ENCODE peak calls at places on chromosome 20, in eight cellular contexts. One of them, this sample, is unnamed.

GRCh38 chr20:34544109-34544793 is 14.3 kb upstream of the MAP1LC3A start:
- DNase-seq in psoas muscle: no peak
- DNase-seq in HFF-Myc: no peak
- DNase-seq in ascending aorta: no peak
- DNase-seq in OCI-LY7: no peak
- DNase-seq in prostate gland: no peak
- DNase-seq in skeletal muscle cell: no peak
- DNase-seq in choroid plexus epithelial cell: peak
- DNase-seq in this sample: no peak

GRCh38 chr20:40471261-40471629 is 217.8 kb downstream of the MAFB start:
- DNase-seq in psoas muscle: no peak
- DNase-seq in HFF-Myc: no peak
- DNase-seq in ascending aorta: no peak
- DNase-seq in OCI-LY7: no peak
- DNase-seq in prostate gland: no peak
- DNase-seq in skeletal muscle cell: no peak
- DNase-seq in choroid plexus epithelial cell: peak
- DNase-seq in this sample: no peak

GRCh38 chr20:55882922-55883321 is 122.4 kb downstream of the CBLN4 start:
- DNase-seq in psoas muscle: no peak
- DNase-seq in HFF-Myc: no peak
- DNase-seq in ascending aorta: no peak
- DNase-seq in OCI-LY7: no peak
- DNase-seq in prostate gland: no peak
- DNase-seq in skeletal muscle cell: no peak
- DNase-seq in choroid plexus epithelial cell: no peak
- DNase-seq in this sample: no peak

GRCh38 chr20:35171753-35172433 is at the start of gene PROCR:
- DNase-seq in psoas muscle: peak
- DNase-seq in HFF-Myc: peak
- DNase-seq in ascending aorta: peak
- DNase-seq in OCI-LY7: no peak
- DNase-seq in prostate gland: peak
- DNase-seq in skeletal muscle cell: peak
- DNase-seq in choroid plexus epithelial cell: peak
- DNase-seq in this sample: peak

GRCh38 chr20:13661070-13661687 is 22.4 kb upstream of the TASP1 start:
- DNase-seq in psoas muscle: no peak
- DNase-seq in HFF-Myc: no peak
- DNase-seq in ascending aorta: no peak
- DNase-seq in OCI-LY7: no peak
- DNase-seq in prostate gland: no peak
- DNase-seq in skeletal muscle cell: no peak
- DNase-seq in choroid plexus epithelial cell: peak
- DNase-seq in this sample: no peak

GRCh38 chr20:25042531-25043498 is 15.1 kb downstream of the ACSS1 start:
- DNase-seq in psoas muscle: peak
- DNase-seq in HFF-Myc: no peak
- DNase-seq in ascending aorta: no peak
- DNase-seq in OCI-LY7: peak
- DNase-seq in prostate gland: no peak
- DNase-seq in skeletal muscle cell: no peak
- DNase-seq in choroid plexus epithelial cell: no peak
- DNase-seq in this sample: no peak

GRCh38 chr20:29326376-29327070 is 1930.9 kb upstream of the DEFB115 start:
- DNase-seq in psoas muscle: no peak
- DNase-seq in HFF-Myc: no peak
- DNase-seq in ascending aorta: no peak
- DNase-seq in OCI-LY7: no peak
- DNase-seq in prostate gland: no peak
- DNase-seq in skeletal muscle cell: no peak
- DNase-seq in choroid plexus epithelial cell: no peak
- DNase-seq in this sample: no peak

GRCh38 chr20:4720121-4720976 is 1.4 kb upstream of the PRND start:
- DNase-seq in psoas muscle: peak
- DNase-seq in HFF-Myc: peak
- DNase-seq in ascending aorta: peak
- DNase-seq in OCI-LY7: peak
- DNase-seq in prostate gland: peak
- DNase-seq in skeletal muscle cell: no peak
- DNase-seq in choroid plexus epithelial cell: peak
- DNase-seq in this sample: peak

GRCh38 chr20:15440249-15440820 is 1102.9 kb upstream of the FLRT3 start:
- DNase-seq in psoas muscle: no peak
- DNase-seq in HFF-Myc: no peak
- DNase-seq in ascending aorta: no peak
- DNase-seq in OCI-LY7: no peak
- DNase-seq in prostate gland: no peak
- DNase-seq in skeletal muscle cell: no peak
- DNase-seq in choroid plexus epithelial cell: no peak
- DNase-seq in this sample: no peak

GRCh38 chr20:945841-946240 is 29.7 kb upstream of the ANGPT4 start:
- DNase-seq in psoas muscle: no peak
- DNase-seq in HFF-Myc: no peak
- DNase-seq in ascending aorta: no peak
- DNase-seq in OCI-LY7: no peak
- DNase-seq in prostate gland: no peak
- DNase-seq in skeletal muscle cell: no peak
- DNase-seq in choroid plexus epithelial cell: no peak
- DNase-seq in this sample: no peak

GRCh38 chr20:32336918-32337347 is 21.2 kb upstream of the ASXL1 start:
- DNase-seq in psoas muscle: no peak
- DNase-seq in HFF-Myc: no peak
- DNase-seq in ascending aorta: no peak
- DNase-seq in OCI-LY7: peak
- DNase-seq in prostate gland: no peak
- DNase-seq in skeletal muscle cell: no peak
- DNase-seq in choroid plexus epithelial cell: peak
- DNase-seq in this sample: no peak

GRCh38 chr20:36181934-36182603 is 27.5 kb downstream of the EPB41L1 start:
- DNase-seq in psoas muscle: no peak
- DNase-seq in HFF-Myc: no peak
- DNase-seq in ascending aorta: no peak
- DNase-seq in OCI-LY7: no peak
- DNase-seq in prostate gland: no peak
- DNase-seq in skeletal muscle cell: peak
- DNase-seq in choroid plexus epithelial cell: peak
- DNase-seq in this sample: no peak

GRCh38 chr20:3904224-3904623 is 15.0 kb downstream of the PANK2 start:
- DNase-seq in psoas muscle: no peak
- DNase-seq in HFF-Myc: no peak
- DNase-seq in ascending aorta: no peak
- DNase-seq in OCI-LY7: no peak
- DNase-seq in prostate gland: no peak
- DNase-seq in skeletal muscle cell: no peak
- DNase-seq in choroid plexus epithelial cell: no peak
- DNase-seq in this sample: no peak

GRCh38 chr20:17841751-17842191 is 126.8 kb downstream of the SNX5 start:
- DNase-seq in psoas muscle: peak
- DNase-seq in HFF-Myc: no peak
- DNase-seq in ascending aorta: no peak
- DNase-seq in OCI-LY7: no peak
- DNase-seq in prostate gland: no peak
- DNase-seq in skeletal muscle cell: peak
- DNase-seq in choroid plexus epithelial cell: peak
- DNase-seq in this sample: no peak

GRCh38 chr20:16701296-16701695 is 28.5 kb upstream of the SNRPB2 start:
- DNase-seq in psoas muscle: no peak
- DNase-seq in HFF-Myc: no peak
- DNase-seq in ascending aorta: no peak
- DNase-seq in OCI-LY7: peak
- DNase-seq in prostate gland: no peak
- DNase-seq in skeletal muscle cell: no peak
- DNase-seq in choroid plexus epithelial cell: peak
- DNase-seq in this sample: no peak

GRCh38 chr20:52497731-52498130 is 306.2 kb upstream of the ZFP64 start:
- DNase-seq in psoas muscle: no peak
- DNase-seq in HFF-Myc: no peak
- DNase-seq in ascending aorta: no peak
- DNase-seq in OCI-LY7: no peak
- DNase-seq in prostate gland: no peak
- DNase-seq in skeletal muscle cell: no peak
- DNase-seq in choroid plexus epithelial cell: peak
- DNase-seq in this sample: peak

GRCh38 chr20:41139227-41140093 is 2.1 kb downstream of the PLCG1 start:
- DNase-seq in psoas muscle: no peak
- DNase-seq in HFF-Myc: no peak
- DNase-seq in ascending aorta: no peak
- DNase-seq in OCI-LY7: no peak
- DNase-seq in prostate gland: no peak
- DNase-seq in skeletal muscle cell: no peak
- DNase-seq in choroid plexus epithelial cell: no peak
- DNase-seq in this sample: no peak

GRCh38 chr20:59857951-59858350 is 75.5 kb downstream of the SYCP2 start:
- DNase-seq in psoas muscle: no peak
- DNase-seq in HFF-Myc: no peak
- DNase-seq in ascending aorta: no peak
- DNase-seq in OCI-LY7: no peak
- DNase-seq in prostate gland: no peak
- DNase-seq in skeletal muscle cell: no peak
- DNase-seq in choroid plexus epithelial cell: no peak
- DNase-seq in this sample: no peak

GRCh38 chr20:61933951-61934715 is 131.5 kb downstream of the TAF4 start:
- DNase-seq in psoas muscle: peak
- DNase-seq in HFF-Myc: no peak
- DNase-seq in ascending aorta: no peak
- DNase-seq in OCI-LY7: no peak
- DNase-seq in prostate gland: no peak
- DNase-seq in skeletal muscle cell: no peak
- DNase-seq in choroid plexus epithelial cell: no peak
- DNase-seq in this sample: no peak

GRCh38 chr20:9269280-9269971 is 200.5 kb downstream of the PLCB4 start:
- DNase-seq in psoas muscle: no peak
- DNase-seq in HFF-Myc: no peak
- DNase-seq in ascending aorta: no peak
- DNase-seq in OCI-LY7: no peak
- DNase-seq in prostate gland: no peak
- DNase-seq in skeletal muscle cell: peak
- DNase-seq in choroid plexus epithelial cell: peak
- DNase-seq in this sample: no peak

GRCh38 chr20:51199920-51200319 is 177.0 kb upstream of the KCNG1 start:
- DNase-seq in psoas muscle: no peak
- DNase-seq in HFF-Myc: no peak
- DNase-seq in ascending aorta: no peak
- DNase-seq in OCI-LY7: no peak
- DNase-seq in prostate gland: no peak
- DNase-seq in skeletal muscle cell: no peak
- DNase-seq in choroid plexus epithelial cell: no peak
- DNase-seq in this sample: no peak

GRCh38 chr20:3461911-3462677 is 8.7 kb upstream of the ATRN start:
- DNase-seq in psoas muscle: no peak
- DNase-seq in HFF-Myc: no peak
- DNase-seq in ascending aorta: no peak
- DNase-seq in OCI-LY7: no peak
- DNase-seq in prostate gland: no peak
- DNase-seq in skeletal muscle cell: no peak
- DNase-seq in choroid plexus epithelial cell: no peak
- DNase-seq in this sample: no peak

GRCh38 chr20:49595346-49595745 is 27.4 kb upstream of the PTGIS start:
- DNase-seq in psoas muscle: no peak
- DNase-seq in HFF-Myc: no peak
- DNase-seq in ascending aorta: no peak
- DNase-seq in OCI-LY7: no peak
- DNase-seq in prostate gland: no peak
- DNase-seq in skeletal muscle cell: no peak
- DNase-seq in choroid plexus epithelial cell: no peak
- DNase-seq in this sample: no peak

GRCh38 chr20:19757973-19758887 is at the start of gene RIN2:
- DNase-seq in psoas muscle: peak
- DNase-seq in HFF-Myc: peak
- DNase-seq in ascending aorta: peak
- DNase-seq in OCI-LY7: no peak
- DNase-seq in prostate gland: peak
- DNase-seq in skeletal muscle cell: peak
- DNase-seq in choroid plexus epithelial cell: peak
- DNase-seq in this sample: peak
- H3K4me3 ChIP-seq in psoas muscle: peak
- H3K4me3 ChIP-seq in HFF-Myc: peak
- H3K4me3 ChIP-seq in ascending aorta: peak
- H3K4me3 ChIP-seq in OCI-LY7: no peak
- H3K4me3 ChIP-seq in prostate gland: peak
- H3K4me3 ChIP-seq in skeletal muscle cell: peak
- H3K4me3 ChIP-seq in choroid plexus epithelial cell: peak
- H3K4me3 ChIP-seq in this sample: peak

DNA sequence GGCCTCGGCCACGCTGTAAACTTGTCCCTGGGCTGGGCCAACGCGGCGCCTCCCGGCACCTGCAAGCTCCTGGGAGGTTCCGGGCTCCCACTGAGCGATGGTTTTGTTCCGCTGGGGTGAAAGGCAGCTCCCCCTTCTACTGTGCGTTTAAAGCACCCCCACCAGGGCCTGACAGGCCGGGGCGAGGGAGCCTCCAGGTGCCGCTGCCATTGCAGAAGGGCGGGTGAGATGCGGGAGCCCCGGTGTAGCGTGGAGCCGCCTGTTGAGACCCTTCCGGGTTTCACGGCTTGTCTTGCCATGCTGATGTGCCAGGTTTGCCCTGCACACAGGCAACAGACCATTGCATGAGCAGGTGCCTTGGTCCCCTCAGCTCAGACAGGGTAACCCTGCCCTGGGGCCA is 2.9 kb downstream of the COL20A1 start:
- DNase-seq in psoas muscle: no peak
- DNase-seq in HFF-Myc: no peak
- DNase-seq in ascending aorta: no peak
- DNase-seq in OCI-LY7: no peak
- DNase-seq in prostate gland: no peak
- DNase-seq in skeletal muscle cell: no peak
- DNase-seq in choroid plexus epithelial cell: no peak
- DNase-seq in this sample: no peak
- H3K4me3 ChIP-seq in psoas muscle: no peak
- H3K4me3 ChIP-seq in HFF-Myc: no peak
- H3K4me3 ChIP-seq in ascending aorta: no peak
- H3K4me3 ChIP-seq in OCI-LY7: no peak
- H3K4me3 ChIP-seq in prostate gland: no peak
- H3K4me3 ChIP-seq in skeletal muscle cell: no peak
- H3K4me3 ChIP-seq in choroid plexus epithelial cell: no peak
- H3K4me3 ChIP-seq in this sample: no peak

GRCh38 chr20:46014517-46015396 is 6.0 kb downstream of the MMP9 start:
- DNase-seq in psoas muscle: no peak
- DNase-seq in HFF-Myc: no peak
- DNase-seq in ascending aorta: no peak
- DNase-seq in OCI-LY7: no peak
- DNase-seq in prostate gland: no peak
- DNase-seq in skeletal muscle cell: no peak
- DNase-seq in choroid plexus epithelial cell: no peak
- DNase-seq in this sample: no peak
- H3K4me3 ChIP-seq in psoas muscle: no peak
- H3K4me3 ChIP-seq in HFF-Myc: no peak
- H3K4me3 ChIP-seq in ascending aorta: no peak
- H3K4me3 ChIP-seq in OCI-LY7: no peak
- H3K4me3 ChIP-seq in prostate gland: no peak
- H3K4me3 ChIP-seq in skeletal muscle cell: no peak
- H3K4me3 ChIP-seq in choroid plexus epithelial cell: no peak
- H3K4me3 ChIP-seq in this sample: no peak

DNA sequence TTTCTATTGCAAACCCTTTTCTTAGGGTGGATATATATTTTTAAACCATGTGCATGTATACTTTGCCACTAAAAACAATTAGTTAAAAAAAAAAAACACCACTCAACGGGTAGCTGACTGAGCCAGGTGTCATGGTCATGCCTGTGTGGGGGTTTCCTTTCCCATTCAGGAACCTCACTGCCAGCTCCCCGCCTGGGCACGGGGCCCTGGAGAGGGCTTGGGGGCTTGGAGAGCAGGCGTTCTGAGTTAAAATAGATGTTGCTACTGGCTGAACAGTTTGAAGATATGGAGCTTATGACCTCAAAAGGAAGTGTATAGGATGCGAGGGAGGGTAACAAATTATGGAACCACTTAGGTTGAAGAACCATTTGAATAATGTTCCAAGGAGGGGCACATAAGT is 9.8 kb downstream of the STX16 start:
- DNase-seq in psoas muscle: no peak
- DNase-seq in HFF-Myc: no peak
- DNase-seq in ascending aorta: no peak
- DNase-seq in OCI-LY7: no peak
- DNase-seq in prostate gland: no peak
- DNase-seq in skeletal muscle cell: no peak
- DNase-seq in choroid plexus epithelial cell: no peak
- DNase-seq in this sample: no peak
- H3K4me3 ChIP-seq in psoas muscle: no peak
- H3K4me3 ChIP-seq in HFF-Myc: no peak
- H3K4me3 ChIP-seq in ascending aorta: no peak
- H3K4me3 ChIP-seq in OCI-LY7: no peak
- H3K4me3 ChIP-seq in prostate gland: no peak
- H3K4me3 ChIP-seq in skeletal muscle cell: no peak
- H3K4me3 ChIP-seq in choroid plexus epithelial cell: no peak
- H3K4me3 ChIP-seq in this sample: no peak